ENCODE peak calls at places on chromosome 1, in eight cellular contexts. G is fibroblast of lung, X is psoas muscle, M is lower lobe of right lung, Y is Peyer's patch, A is neuronal stem cell, K is ascending aorta, S is IMR-90. F is an unnamed sample.

GRCh38 chr1:81699234-81699633 is 101.5 kb upstream of the ADGRL2 start:
- DNase-seq in M (no peak), X (no peak), A (no peak), Y (no peak), G (peak; percentile 95), S (peak; percentile 80), K (no peak), F (no peak)

GRCh38 chr1:153430561-153430960 is 14.2 kb downstream of the S100A7A start:
- DNase-seq in K (no peak), S (no peak), G (no peak), M (no peak), X (no peak), Y (no peak), A (no peak), F (no peak)

GRCh38 chr1:213783898-213784297 is 203.9 kb upstream of the PROX1 start:
- DNase-seq in X (no peak), S (no peak), M (no peak), A (no peak), K (no peak), Y (no peak), G (no peak), F (no peak)

GRCh38 chr1:209749660-209750059 is 6.2 kb upstream of the TRAF3IP3 start:
- DNase-seq in Y (no peak), S (no peak), M (no peak), X (no peak), K (no peak), G (no peak), A (no peak), F (no peak)

GRCh38 chr1:15515026-15515663 is 8.9 kb downstream of the CASP9 start:
- DNase-seq in A (no peak), S (no peak), X (no peak), Y (no peak), M (no peak), G (no peak), K (no peak), F (no peak)

GRCh38 chr1:220696863-220697231 is 6.7 kb downstream of the C1orf115 start:
- DNase-seq in G (peak; percentile 40), M (no peak), A (no peak), K (peak; percentile 15), S (peak; percentile 30), Y (no peak), X (no peak), F (no peak)

GRCh38 chr1:20439282-20439681 is 46.7 kb downstream of the CAMK2N1 start:
- DNase-seq in X (no peak), M (no peak), S (peak; percentile 55), Y (no peak), A (no peak), K (no peak), G (peak; percentile 41), F (no peak)

GRCh38 chr1:168913711-168914463 is 184.9 kb upstream of the DPT start:
- DNase-seq in X (no peak), Y (no peak), S (no peak), M (no peak), G (no peak), K (no peak), A (no peak), F (no peak)

GRCh38 chr1:47708658-47709301 is 270.9 kb downstream of the FOXD2 start:
- DNase-seq in Y (no peak), G (peak; percentile 14), M (no peak), S (no peak), A (no peak), K (no peak), X (no peak), F (no peak)

GRCh38 chr1:17148950-17149608 is 29.8 kb upstream of the PADI2 start:
- DNase-seq in K (no peak), X (no peak), A (no peak), G (no peak), S (no peak), M (no peak), Y (no peak), F (no peak)

GRCh38 chr1:173195596-173196088 is 11.5 kb downstream of the TNFSF4 start:
- DNase-seq in S (no peak), Y (peak; percentile 39), A (no peak), K (no peak), M (no peak), X (no peak), G (no peak), F (no peak)

GRCh38 chr1:29767769-29768425 is 531.6 kb downstream of the PTPRU start:
- DNase-seq in S (no peak), X (no peak), M (no peak), Y (no peak), K (no peak), G (no peak), A (no peak), F (no peak)

DNA sequence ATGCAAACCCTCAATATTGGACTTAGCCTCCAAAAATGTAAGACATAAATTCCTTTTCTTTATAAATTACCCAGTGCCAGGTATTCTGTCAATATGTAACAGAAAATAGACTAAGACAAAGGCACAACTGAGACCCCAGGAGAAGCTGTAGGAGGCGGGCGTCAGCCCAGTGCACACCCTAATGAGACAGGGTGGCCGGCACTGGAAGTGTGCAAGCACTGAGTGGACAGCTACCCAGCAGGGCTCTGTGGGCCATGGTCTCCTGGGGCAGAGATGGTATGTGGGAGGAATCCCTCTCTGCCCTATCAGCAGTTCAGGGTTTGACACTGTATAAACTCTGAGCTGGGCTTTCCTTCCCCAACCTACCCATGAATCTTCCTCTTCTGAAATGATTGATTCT is 139.5 kb downstream of the GLIS1 start:
- DNase-seq in S (no peak), A (no peak), Y (no peak), G (no peak), X (no peak), M (no peak), K (no peak), F (no peak)
- H3K27ac ChIP-seq in S (no peak overlapping the region), A (no peak overlapping the region), Y (no peak overlapping the region), G (no peak overlapping the region), X (no peak overlapping the region), M (no peak overlapping the region), K (no peak overlapping the region), F (no peak overlapping the region)

GRCh38 chr1:204704794-204705492 is 19.4 kb upstream of the LRRN2 start:
- DNase-seq in G (no peak), S (no peak), X (no peak), M (no peak), Y (no peak), A (no peak), K (no peak), F (no peak)

GRCh38 chr1:204703826-204704612 is 18.5 kb upstream of the LRRN2 start:
- DNase-seq in X (no peak), A (no peak), Y (no peak), G (no peak), K (no peak), M (no peak), S (no peak), F (no peak)

GRCh38 chr1:204705493-204705811 is 19.9 kb upstream of the LRRN2 start:
- DNase-seq in G (no peak), A (no peak), K (no peak), Y (no peak), X (no peak), M (no peak), S (no peak), F (no peak)

GRCh38 chr1:204706838-204707509 is 21.4 kb upstream of the LRRN2 start:
- DNase-seq in G (no peak), Y (no peak), K (no peak), S (no peak), M (no peak), A (peak; percentile 51), X (no peak), F (no peak)

GRCh38 chr1:204705888-204706837 is 20.6 kb upstream of the LRRN2 start:
- DNase-seq in S (no peak), X (no peak), G (no peak), A (no peak), Y (no peak), M (no peak), K (no peak), F (no peak)
- H3K4me1 ChIP-seq in S (no peaks in the 10 kb centered on the region), X (no peaks in the 10 kb centered on the region), G (no peaks in the 10 kb centered on the region), A (peaks cover 29% of the 10 kb centered on the region), Y (no peaks in the 10 kb centered on the region), M (no peaks in the 10 kb centered on the region), K (no peaks in the 10 kb centered on the region), F (no peaks in the 10 kb centered on the region)

GRCh38 chr1:3548895-3549294 is 62.4 kb downstream of the MEGF6 start:
- DNase-seq in Y (no peak), A (no peak), K (no peak), X (no peak), G (no peak), M (no peak), S (no peak), F (no peak)

GRCh38 chr1:3550511-3551289 is 60.6 kb downstream of the MEGF6 start:
- DNase-seq in K (no peak), G (no peak), A (no peak), Y (no peak), X (no peak), M (no peak), S (no peak), F (no peak)

GRCh38 chr1:3546048-3546384 is 65.3 kb downstream of the MEGF6 start:
- DNase-seq in Y (no peak), G (no peak), M (no peak), K (no peak), S (no peak), A (no peak), X (no peak), F (no peak)

GRCh38 chr1:3547055-3548005 is 64.0 kb downstream of the MEGF6 start:
- DNase-seq in M (no peak), X (no peak), S (no peak), K (no peak), Y (no peak), G (no peak), A (no peak), F (no peak)

GRCh38 chr1:3548156-3548893 is 63.0 kb downstream of the MEGF6 start:
- DNase-seq in G (peak; percentile 76), K (no peak), X (no peak), M (no peak), Y (no peak), A (no peak), S (peak; percentile 69), F (no peak)
- H3K27ac ChIP-seq in G (no peak overlapping the region), K (peak overlapping the region; percentile 56), X (no peak overlapping the region), M (no peak overlapping the region), Y (no peak overlapping the region), A (no peak overlapping the region), S (no peak overlapping the region), F (no peak overlapping the region)

GRCh38 chr1:23925279-23925678 is 12.1 kb upstream of the CNR2 start:
- DNase-seq in K (no peak), M (no peak), A (no peak), S (no peak), Y (no peak), G (no peak), X (no peak), F (no peak)
- H3K4me1 ChIP-seq in K (peaks cover 3% of the 10 kb centered on the region), M (peaks cover 7% of the 10 kb centered on the region), A (no peaks in the 10 kb centered on the region), S (no peaks in the 10 kb centered on the region), Y (no peaks in the 10 kb centered on the region), G (no peaks in the 10 kb centered on the region), X (peaks cover 10% of the 10 kb centered on the region), F (no peaks in the 10 kb centered on the region)

GRCh38 chr1:197994907-197995407 is 77.8 kb downstream of the LHX9 start:
- DNase-seq in G (no peak), A (no peak), X (no peak), Y (no peak), M (no peak), S (peak; percentile 2), K (no peak), F (no peak)
- H3K27ac ChIP-seq in G (no peak overlapping the region), A (no peak overlapping the region), X (no peak overlapping the region), Y (no peak overlapping the region), M (peak overlapping the region; percentile 61), S (no peak overlapping the region), K (no peak overlapping the region), F (no peak overlapping the region)